ENCODE peak calls at places on chromosomes 3 and 15, in five cellular contexts. I is stimulated activated naive B cell treated with anti-CD40 and anti-IgM and Interleukin-4, amounts not matched to agents 10 μg/mL and 1 μg/mL and 100 μg/mL, for 72 hours; B is stimulated activated CD4-positive, alpha-beta T cell treated with anti-CD3 and anti-CD28 coated beads, Interleukin-4, amount 100 ng/mL, for 48 hours; A is stimulated activated CD8-positive, alpha-beta memory T cell treated with anti-CD3 and anti-CD28 coated beads, Interleukin-4, amount 100 ng/mL, for 1 hour; Z is HEK293T. O is an unnamed sample.
A peak's percentile ranks its signal among the peaks of the same experiment; 100 is the strongest.

GRCh38 chr3:112629425-112629824 is 11.5 kb downstream of the CCDC80 start:
- DNase-seq in B (no peak), A (no peak), Z (peak; percentile 28), I (no peak), O (no peak)

GRCh38 chr3:53729618-53730017 is 116.6 kb downstream of the CHDH start:
- DNase-seq in Z (no peak), I (no peak), A (no peak), B (no peak), O (no peak)

GRCh38 chr15:101058735-101059134 is 139.6 kb downstream of the LRRK1 start:
- DNase-seq in Z (no peak), I (no peak), A (no peak), B (no peak), O (no peak)

GRCh38 chr15:95024388-95024787 is 793.0 kb downstream of the MCTP2 start:
- DNase-seq in B (no peak), A (no peak), I (no peak), Z (peak; percentile 20), O (no peak)

GRCh38 chr15:54792526-54792925 is 404.2 kb downstream of the RSL24D1 start:
- DNase-seq in A (no peak), B (no peak), I (no peak), Z (no peak), O (no peak)

GRCh38 chr3:14312375-14312774 is 90.0 kb upstream of the SLC6A6 start:
- DNase-seq in A (no peak), Z (no peak), B (no peak), I (no peak), O (no peak)

GRCh38 chr15:52529289-52529929 is 729 bp upstream of the MYO5A start:
- DNase-seq in Z (no peak), A (no peak), I (peak; percentile 2), B (peak; percentile 23), O (no peak)

GRCh38 chr3:114608293-114608692 is 314.5 kb downstream of the TIGIT start:
- DNase-seq in Z (no peak), B (no peak), A (no peak), I (no peak), O (no peak)

GRCh38 chr15:49742381-49742780 is 121.5 kb downstream of the DTWD1 start:
- DNase-seq in A (no peak), I (no peak), B (no peak), Z (no peak), O (no peak)

GRCh38 chr15:36133686-36134085 is 445.7 kb upstream of the CDIN1 start:
- DNase-seq in B (no peak), I (no peak), Z (no peak), A (no peak), O (no peak)

GRCh38 chr3:178392553-178392952 is 143.7 kb upstream of the KCNMB2 start:
- DNase-seq in I (no peak), B (no peak), A (no peak), Z (no peak), O (no peak)

GRCh38 chr3:183455064-183455463 is 26.6 kb upstream of the MCF2L2 start:
- DNase-seq in B (no peak), Z (no peak), I (no peak), A (no peak), O (no peak)

GRCh38 chr15:76973362-76973743 is 21.6 kb upstream of the PSTPIP1 start:
- DNase-seq in I (no peak), A (peak; percentile 44), Z (peak; percentile 80), B (peak; percentile 62), O (peak; percentile 50)

GRCh38 chr3:31610700-31611275 is 78.1 kb downstream of the STT3B start:
- DNase-seq in I (no peak), Z (peak; percentile 28), A (no peak), B (no peak), O (no peak)

GRCh38 chr3:142424754-142425153 is 23.1 kb downstream of the XRN1 start:
- DNase-seq in A (no peak), I (no peak), B (no peak), Z (no peak), O (no peak)

GRCh38 chr3:164208026-164208425 is 870.3 kb downstream of the SI start:
- DNase-seq in I (no peak), B (no peak), Z (no peak), A (no peak), O (no peak)

GRCh38 chr3:72663429-72663828 is 184.8 kb downstream of the SHQ1 start:
- DNase-seq in Z (no peak), B (no peak), I (no peak), A (no peak), O (no peak)

GRCh38 chr15:100902436-100903190 is 16.5 kb upstream of the LRRK1 start:
- DNase-seq in B (no peak), Z (no peak), I (no peak), A (no peak), O (no peak)

GRCh38 chr15:23616536-23616935 is 31.1 kb downstream of the MAGEL2 start:
- DNase-seq in A (no peak), I (no peak), Z (no peak), B (no peak), O (no peak)

GRCh38 chr3:71581981-71582611 is 1.4 kb downstream of the FOXP1 start:
- DNase-seq in A (no peak), Z (peak; percentile 57), B (peak; percentile 40), I (peak; percentile 69), O (no peak)

GRCh38 chr3:44885618-44886017 is 11.2 kb downstream of the TGM4 start:
- DNase-seq in Z (no peak), B (no peak), A (no peak), I (no peak), O (no peak)

O was measured in NK-92 treated with Interleukin-12 subunit alpha and Interleukin-12 subunit beta, amount 100 ng/mL, for 24 hours.